ENCODE peak calls at places on chromosomes 12 and 14, in six cellular contexts. One of them, this sample, is unnamed.

GRCh38 chr14:99603471-99603933 is 505 bp downstream of the CCDC85C start:
- DNase-seq in osteocyte: no peak
- DNase-seq in fibroblast of mammary gland: peak; percentile 17
- DNase-seq in fibroblast of lung: peak; percentile 68
- DNase-seq in B cell: no peak
- DNase-seq in GM12864: no peak
- DNase-seq in this sample: no peak

GRCh38 chr12:108580531-108580930 is 17.4 kb downstream of the TMEM119 start:
- DNase-seq in osteocyte: no peak
- DNase-seq in fibroblast of mammary gland: peak; percentile 56
- DNase-seq in fibroblast of lung: no peak
- DNase-seq in B cell: no peak
- DNase-seq in GM12864: no peak
- DNase-seq in this sample: no peak

GRCh38 chr14:104505085-104506074 is 74.2 kb upstream of the C14orf180 start:
- DNase-seq in osteocyte: peak; percentile 84
- DNase-seq in fibroblast of mammary gland: no peak
- DNase-seq in fibroblast of lung: no peak
- DNase-seq in B cell: no peak
- DNase-seq in GM12864: no peak
- DNase-seq in this sample: no peak

GRCh38 chr12:41288188-41288811 is 100.2 kb downstream of the PDZRN4 start:
- DNase-seq in osteocyte: no peak
- DNase-seq in fibroblast of mammary gland: no peak
- DNase-seq in fibroblast of lung: no peak
- DNase-seq in B cell: no peak
- DNase-seq in GM12864: no peak
- DNase-seq in this sample: no peak

GRCh38 chr14:51652168-51653095 is 722 bp downstream of the FRMD6 start:
- DNase-seq in osteocyte: peak; percentile 86
- DNase-seq in fibroblast of mammary gland: no peak
- DNase-seq in fibroblast of lung: peak; percentile 39
- DNase-seq in B cell: no peak
- DNase-seq in GM12864: no peak
- DNase-seq in this sample: no peak

GRCh38 chr12:131784909-131785762 is 43.1 kb upstream of the MMP17 start:
- DNase-seq in osteocyte: no peak
- DNase-seq in fibroblast of mammary gland: peak; percentile 41
- DNase-seq in fibroblast of lung: peak; percentile 87
- DNase-seq in B cell: no peak
- DNase-seq in GM12864: no peak
- DNase-seq in this sample: no peak

GRCh38 chr14:91517013-91517412 is 6.9 kb upstream of the PPP4R3A start:
- DNase-seq in osteocyte: no peak
- DNase-seq in fibroblast of mammary gland: no peak
- DNase-seq in fibroblast of lung: no peak
- DNase-seq in B cell: no peak
- DNase-seq in GM12864: no peak
- DNase-seq in this sample: no peak

GRCh38 chr12:41910578-41911331 is 233.9 kb downstream of the GXYLT1 start:
- DNase-seq in osteocyte: no peak
- DNase-seq in fibroblast of mammary gland: no peak
- DNase-seq in fibroblast of lung: no peak
- DNase-seq in B cell: no peak
- DNase-seq in GM12864: no peak
- DNase-seq in this sample: no peak

GRCh38 chr12:13911756-13912554 is 69.4 kb downstream of the GRIN2B start:
- DNase-seq in osteocyte: no peak
- DNase-seq in fibroblast of mammary gland: no peak
- DNase-seq in fibroblast of lung: no peak
- DNase-seq in B cell: no peak
- DNase-seq in GM12864: no peak
- DNase-seq in this sample: no peak

GRCh38 chr12:56266634-56267442 is at the start of gene COQ10A:
- DNase-seq in osteocyte: peak; percentile 94
- DNase-seq in fibroblast of mammary gland: peak; percentile 80
- DNase-seq in fibroblast of lung: peak; percentile 84
- DNase-seq in B cell: peak; percentile 99
- DNase-seq in GM12864: peak; percentile 53
- DNase-seq in this sample: peak; percentile 94

GRCh38 chr14:31419179-31420012 is 954 bp downstream of the HEATR5A start:
- DNase-seq in osteocyte: no peak
- DNase-seq in fibroblast of mammary gland: peak; percentile 50
- DNase-seq in fibroblast of lung: peak; percentile 52
- DNase-seq in B cell: no peak
- DNase-seq in GM12864: no peak
- DNase-seq in this sample: no peak

GRCh38 chr14:57085801-57086200 is 182.9 kb downstream of the EXOC5 start:
- DNase-seq in osteocyte: no peak
- DNase-seq in fibroblast of mammary gland: no peak
- DNase-seq in fibroblast of lung: no peak
- DNase-seq in B cell: no peak
- DNase-seq in GM12864: no peak
- DNase-seq in this sample: no peak

GRCh38 chr12:95942532-95943230 is at the start of gene CCDC38:
- DNase-seq in osteocyte: no peak
- DNase-seq in fibroblast of mammary gland: peak; percentile 55
- DNase-seq in fibroblast of lung: peak; percentile 68
- DNase-seq in B cell: peak; percentile 94
- DNase-seq in GM12864: peak; percentile 68
- DNase-seq in this sample: peak; percentile 82

GRCh38 chr12:91043408-91043807 is 14.4 kb downstream of the KERA start:
- DNase-seq in osteocyte: no peak
- DNase-seq in fibroblast of mammary gland: no peak
- DNase-seq in fibroblast of lung: no peak
- DNase-seq in B cell: no peak
- DNase-seq in GM12864: no peak
- DNase-seq in this sample: no peak

GRCh38 chr12:78880078-78880477 is 15.5 kb downstream of the SYT1 start:
- DNase-seq in osteocyte: no peak
- DNase-seq in fibroblast of mammary gland: peak; percentile 11
- DNase-seq in fibroblast of lung: peak; percentile 74
- DNase-seq in B cell: no peak
- DNase-seq in GM12864: no peak
- DNase-seq in this sample: no peak

GRCh38 chr14:102688290-102688689 is 89.0 kb upstream of the TRAF3 start:
- DNase-seq in osteocyte: no peak
- DNase-seq in fibroblast of mammary gland: no peak
- DNase-seq in fibroblast of lung: no peak
- DNase-seq in B cell: no peak
- DNase-seq in GM12864: no peak
- DNase-seq in this sample: no peak

GRCh38 chr14:65255029-65255545 is 152.8 kb upstream of the MAX start:
- DNase-seq in osteocyte: no peak
- DNase-seq in fibroblast of mammary gland: peak; percentile 84
- DNase-seq in fibroblast of lung: peak; percentile 81
- DNase-seq in B cell: no peak
- DNase-seq in GM12864: no peak
- DNase-seq in this sample: no peak

GRCh38 chr14:95056476-95056875 is 100.9 kb downstream of the DICER1 start:
- DNase-seq in osteocyte: no peak
- DNase-seq in fibroblast of mammary gland: no peak
- DNase-seq in fibroblast of lung: no peak
- DNase-seq in B cell: no peak
- DNase-seq in GM12864: no peak
- DNase-seq in this sample: no peak

GRCh38 chr14:65079201-65079600 is 23.1 kb downstream of the MAX start:
- DNase-seq in osteocyte: no peak
- DNase-seq in fibroblast of mammary gland: no peak
- DNase-seq in fibroblast of lung: no peak
- DNase-seq in B cell: no peak
- DNase-seq in GM12864: no peak
- DNase-seq in this sample: no peak

GRCh38 chr12:752673-753400 is 458 bp downstream of the WNK1 start:
- DNase-seq in osteocyte: peak; percentile 86
- DNase-seq in fibroblast of mammary gland: peak; percentile 36
- DNase-seq in fibroblast of lung: peak; percentile 42
- DNase-seq in B cell: peak; percentile 76
- DNase-seq in GM12864: no peak
- DNase-seq in this sample: peak; percentile 81

GRCh38 chr12:130552483-130552996 is 163.6 kb downstream of the RIMBP2 start:
- DNase-seq in osteocyte: no peak
- DNase-seq in fibroblast of mammary gland: no peak
- DNase-seq in fibroblast of lung: no peak
- DNase-seq in B cell: no peak
- DNase-seq in GM12864: no peak
- DNase-seq in this sample: no peak

GRCh38 chr14:61101803-61102548 is 120.9 kb downstream of the SLC38A6 start:
- DNase-seq in osteocyte: no peak
- DNase-seq in fibroblast of mammary gland: peak; percentile 82
- DNase-seq in fibroblast of lung: peak; percentile 76
- DNase-seq in B cell: no peak
- DNase-seq in GM12864: no peak
- DNase-seq in this sample: no peak

GRCh38 chr12:61524851-61525250 is 735.4 kb upstream of the USP15 start:
- DNase-seq in osteocyte: no peak
- DNase-seq in fibroblast of mammary gland: no peak
- DNase-seq in fibroblast of lung: no peak
- DNase-seq in B cell: no peak
- DNase-seq in GM12864: no peak
- DNase-seq in this sample: no peak

GRCh38 chr14:24432259-24433131 is 2.7 kb downstream of the KHNYN start:
- DNase-seq in osteocyte: no peak
- DNase-seq in fibroblast of mammary gland: no peak
- DNase-seq in fibroblast of lung: no peak
- DNase-seq in B cell: peak; percentile 3
- DNase-seq in GM12864: no peak
- DNase-seq in this sample: no peak

GRCh38 chr14:90572461-90573150 is 175.8 kb downstream of the CALM1 start:
- DNase-seq in osteocyte: no peak
- DNase-seq in fibroblast of mammary gland: no peak
- DNase-seq in fibroblast of lung: no peak
- DNase-seq in B cell: no peak
- DNase-seq in GM12864: no peak
- DNase-seq in this sample: no peak

DNA sequence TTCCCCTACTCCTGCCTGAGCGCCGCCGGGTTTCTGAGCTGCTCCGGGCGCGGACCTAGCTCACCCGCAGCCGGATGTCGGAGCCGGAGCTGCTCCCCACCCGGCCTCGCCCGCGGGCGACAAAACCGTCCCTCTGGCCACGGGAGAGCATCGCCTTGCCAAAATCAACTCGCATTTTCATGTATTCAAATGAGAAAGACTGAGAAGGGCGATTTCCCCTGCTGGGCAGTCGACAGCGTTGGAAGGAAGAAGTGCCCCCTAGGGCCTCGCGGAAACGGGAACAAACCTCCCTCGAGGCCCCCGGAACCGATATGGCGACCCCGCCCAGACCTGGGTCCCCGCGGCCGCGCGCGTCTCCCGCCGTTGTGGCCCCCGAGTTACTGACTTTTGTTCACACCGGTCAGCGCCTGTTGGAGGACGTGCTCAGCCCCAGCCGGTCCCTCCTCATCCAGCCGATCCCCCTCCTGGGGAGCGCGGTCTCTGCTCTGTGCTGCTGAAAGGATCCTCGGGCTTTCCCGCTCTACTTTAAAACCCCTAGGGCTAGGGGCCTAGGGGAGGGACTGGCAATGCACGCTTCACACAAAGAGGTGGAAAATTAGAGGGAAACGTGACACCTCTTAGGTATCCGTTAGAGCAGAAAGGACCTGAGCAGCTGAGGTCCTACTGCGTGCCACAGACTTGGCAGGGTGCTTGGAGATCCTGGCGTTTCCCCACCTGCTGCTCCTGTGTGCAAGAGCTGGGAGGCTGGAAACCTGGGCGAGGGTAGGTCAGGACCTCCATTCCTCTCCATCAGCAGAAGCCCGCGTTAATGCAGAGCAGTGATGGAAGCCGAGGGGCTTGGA is 4.3 kb downstream of the TTC6 start:
- DNase-seq in osteocyte: no peak
- DNase-seq in fibroblast of mammary gland: no peak
- DNase-seq in fibroblast of lung: no peak
- DNase-seq in B cell: no peak
- DNase-seq in GM12864: no peak
- DNase-seq in this sample: no peak
- TF ChIP-seq CTCF in osteocyte: no peak
- TF ChIP-seq CTCF in fibroblast of mammary gland: no peak
- TF ChIP-seq CTCF in fibroblast of lung: no peak
- TF ChIP-seq CTCF in B cell: no peak
- TF ChIP-seq CTCF in GM12864: no peak
- TF ChIP-seq CTCF in this sample: no peak

DNA sequence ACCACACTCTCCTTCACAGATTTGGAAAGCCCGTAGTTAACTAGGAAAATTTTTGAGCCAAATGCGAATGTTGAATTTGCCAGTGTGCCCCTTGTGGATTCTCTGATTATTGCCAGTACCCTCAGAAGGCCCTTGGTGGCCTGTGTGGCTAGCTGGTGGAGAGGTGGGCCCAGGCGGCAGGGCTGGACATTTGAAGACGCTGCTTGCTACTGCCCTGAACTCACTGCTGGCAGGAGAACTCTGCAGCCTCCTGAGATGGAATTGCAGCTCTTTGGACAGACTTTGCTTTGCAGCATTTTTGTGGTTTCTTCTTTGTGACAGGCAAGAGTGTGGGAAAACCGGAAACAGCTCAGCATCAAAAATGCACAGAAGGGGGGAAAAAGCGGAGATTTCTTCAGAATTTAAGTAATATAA is 97.6 kb downstream of the TGFB3 start:
- DNase-seq in osteocyte: peak; percentile 90
- DNase-seq in fibroblast of mammary gland: peak; percentile 79
- DNase-seq in fibroblast of lung: peak; percentile 92
- DNase-seq in B cell: no peak
- DNase-seq in GM12864: no peak
- DNase-seq in this sample: no peak
- TF ChIP-seq CTCF in osteocyte: peak; percentile 66
- TF ChIP-seq CTCF in fibroblast of mammary gland: peak; percentile 42
- TF ChIP-seq CTCF in fibroblast of lung: peak; percentile 37
- TF ChIP-seq CTCF in B cell: no peak
- TF ChIP-seq CTCF in GM12864: peak; percentile 38
- TF ChIP-seq CTCF in this sample: no peak

GRCh38 chr14:66495214-66496098 is 9.3 kb downstream of the CCDC196 start:
- DNase-seq in osteocyte: no peak
- DNase-seq in fibroblast of mammary gland: peak; percentile 82
- DNase-seq in fibroblast of lung: peak; percentile 69
- DNase-seq in B cell: peak; percentile 11
- DNase-seq in GM12864: no peak
- DNase-seq in this sample: no peak
- TF ChIP-seq CTCF in osteocyte: peak; percentile 82
- TF ChIP-seq CTCF in fibroblast of mammary gland: peak; percentile 95
- TF ChIP-seq CTCF in fibroblast of lung: peak; percentile 81
- TF ChIP-seq CTCF in B cell: peak; percentile 80
- TF ChIP-seq CTCF in GM12864: peak; percentile 73
- TF ChIP-seq CTCF in this sample: peak; percentile 53

GRCh38 chr12:120242275-120242799 is 23.2 kb downstream of the PXN start:
- DNase-seq in osteocyte: no peak
- DNase-seq in fibroblast of mammary gland: no peak
- DNase-seq in fibroblast of lung: no peak
- DNase-seq in B cell: no peak
- DNase-seq in GM12864: no peak
- DNase-seq in this sample: peak; percentile 63

GRCh38 chr12:120241561-120242274 is 23.8 kb downstream of the PXN start:
- DNase-seq in osteocyte: no peak
- DNase-seq in fibroblast of mammary gland: no peak
- DNase-seq in fibroblast of lung: no peak
- DNase-seq in B cell: no peak
- DNase-seq in GM12864: no peak
- DNase-seq in this sample: peak; percentile 69

GRCh38 chr12:120238839-120239445 is 26.6 kb downstream of the PXN start:
- DNase-seq in osteocyte: no peak
- DNase-seq in fibroblast of mammary gland: no peak
- DNase-seq in fibroblast of lung: no peak
- DNase-seq in B cell: no peak
- DNase-seq in GM12864: no peak
- DNase-seq in this sample: peak; percentile 54

GRCh38 chr12:120239776-120240494 is 25.6 kb downstream of the PXN start:
- DNase-seq in osteocyte: no peak
- DNase-seq in fibroblast of mammary gland: no peak
- DNase-seq in fibroblast of lung: no peak
- DNase-seq in B cell: no peak
- DNase-seq in GM12864: no peak
- DNase-seq in this sample: no peak

GRCh38 chr12:120240495-120240833 is 25.1 kb downstream of the PXN start:
- DNase-seq in osteocyte: no peak
- DNase-seq in fibroblast of mammary gland: no peak
- DNase-seq in fibroblast of lung: no peak
- DNase-seq in B cell: no peak
- DNase-seq in GM12864: no peak
- DNase-seq in this sample: peak; percentile 68
- TF ChIP-seq CTCF in osteocyte: no peak
- TF ChIP-seq CTCF in fibroblast of mammary gland: no peak
- TF ChIP-seq CTCF in fibroblast of lung: no peak
- TF ChIP-seq CTCF in B cell: no peak
- TF ChIP-seq CTCF in GM12864: no peak
- TF ChIP-seq CTCF in this sample: no peak

This sample was measured in coronary artery.